ENCODE peak calls at places on chromosome 9, in seven cellular contexts. A is neural progenitor cell; T is HepG2; K is right atrium auricular region; N is CD4-positive, CD25-positive, alpha-beta regulatory T cell; E is fibroblast of lung; O is MM.1S. V is an unnamed sample. For H3K27me3, the result is how much of the 10 kb centered on the place peaks cover.

GRCh38 chr9:131732636-131733340 is 7.1 kb downstream of the RAPGEF1 start:
- DNase-seq in N (peak), E (no peak), T (no peak), A (no peak), O (no peak), K (no peak), V (peak)

GRCh38 chr9:2849943-2850342 is 6.0 kb upstream of the PUM3 start:
- DNase-seq in O (no peak), K (no peak), E (no peak), A (no peak), N (peak), T (no peak), V (no peak)

GRCh38 chr9:23630488-23630887 is 195.6 kb downstream of the ELAVL2 start:
- DNase-seq in N (no peak), O (no peak), T (no peak), A (no peak), K (no peak), E (no peak), V (no peak)

GRCh38 chr9:96121162-96121561 is 180.8 kb downstream of the HSD17B3 start:
- DNase-seq in T (no peak), A (no peak), O (no peak), N (no peak), K (no peak), E (peak), V (no peak)

GRCh38 chr9:35499701-35500030 is 9.8 kb downstream of the RUSC2 start:
- DNase-seq in T (no peak), E (no peak), K (no peak), O (no peak), N (no peak), A (no peak), V (no peak)

GRCh38 chr9:96500696-96501660 is 51.0 kb downstream of the HABP4 start:
- DNase-seq in E (peak), K (no peak), O (no peak), T (no peak), N (no peak), A (peak), V (no peak)

GRCh38 chr9:124562328-124562727 is 55.1 kb upstream of the NR5A1 start:
- DNase-seq in T (peak), N (no peak), E (no peak), A (no peak), O (no peak), K (no peak), V (no peak)

GRCh38 chr9:108040783-108041182 is 551.2 kb upstream of the KLF4 start:
- DNase-seq in O (no peak), T (no peak), K (no peak), N (no peak), A (no peak), E (peak), V (no peak)

GRCh38 chr9:117046666-117047327 is 359.7 kb downstream of the TRIM32 start:
- DNase-seq in A (no peak), O (no peak), T (no peak), E (no peak), N (no peak), K (no peak), V (no peak)

GRCh38 chr9:99037768-99038167 is 67.1 kb upstream of the TGFBR1 start:
- DNase-seq in A (no peak), K (no peak), N (no peak), T (no peak), E (peak), O (no peak), V (no peak)

GRCh38 chr9:121962421-121962820 is 130.7 kb downstream of the TTLL11 start:
- DNase-seq in K (no peak), O (no peak), A (no peak), E (no peak), N (no peak), T (no peak), V (no peak)

GRCh38 chr9:129685220-129685932 is 19.9 kb downstream of the PRRX2 start:
- DNase-seq in O (no peak), E (peak), N (no peak), K (no peak), A (no peak), T (no peak), V (no peak)

GRCh38 chr9:33677961-33678360 is 117.4 kb upstream of the PRSS3 start:
- DNase-seq in K (no peak), N (no peak), O (no peak), E (no peak), T (no peak), A (no peak), V (no peak)

GRCh38 chr9:127277770-127278169 is 13.2 kb downstream of the GARNL3 start:
- DNase-seq in E (no peak), O (no peak), A (no peak), N (no peak), K (no peak), T (no peak), V (no peak)
- H3K27ac ChIP-seq in E (no peak), O (no peak), A (no peak), N (no peak), K (no peak), T (no peak), V (no peak)

GRCh38 chr9:114994716-114995115 is 64.3 kb upstream of the TNFSF8 start:
- DNase-seq in K (no peak), E (no peak), A (no peak), T (no peak), N (no peak), O (no peak), V (no peak)
- H3K27me3 ChIP-seq in K (under half), E (under half), A (under half), T (under half), N (under half), O (under half), V (under half)

GRCh38 chr9:32426278-32426939 is 42.0 kb downstream of the ACO1 start:
- DNase-seq in K (no peak), E (peak), A (no peak), N (no peak), O (no peak), T (peak), V (no peak)

GRCh38 chr9:32424616-32425015 is 40.2 kb downstream of the ACO1 start:
- DNase-seq in A (no peak), T (no peak), E (peak), O (no peak), K (no peak), N (no peak), V (no peak)

GRCh38 chr9:32423371-32423770 is 38.9 kb downstream of the ACO1 start:
- DNase-seq in E (peak), A (no peak), N (no peak), O (no peak), T (no peak), K (no peak), V (no peak)

GRCh38 chr9:32419921-32420320 is 35.5 kb downstream of the ACO1 start:
- DNase-seq in O (no peak), K (no peak), N (no peak), E (no peak), T (no peak), A (no peak), V (no peak)

DNA sequence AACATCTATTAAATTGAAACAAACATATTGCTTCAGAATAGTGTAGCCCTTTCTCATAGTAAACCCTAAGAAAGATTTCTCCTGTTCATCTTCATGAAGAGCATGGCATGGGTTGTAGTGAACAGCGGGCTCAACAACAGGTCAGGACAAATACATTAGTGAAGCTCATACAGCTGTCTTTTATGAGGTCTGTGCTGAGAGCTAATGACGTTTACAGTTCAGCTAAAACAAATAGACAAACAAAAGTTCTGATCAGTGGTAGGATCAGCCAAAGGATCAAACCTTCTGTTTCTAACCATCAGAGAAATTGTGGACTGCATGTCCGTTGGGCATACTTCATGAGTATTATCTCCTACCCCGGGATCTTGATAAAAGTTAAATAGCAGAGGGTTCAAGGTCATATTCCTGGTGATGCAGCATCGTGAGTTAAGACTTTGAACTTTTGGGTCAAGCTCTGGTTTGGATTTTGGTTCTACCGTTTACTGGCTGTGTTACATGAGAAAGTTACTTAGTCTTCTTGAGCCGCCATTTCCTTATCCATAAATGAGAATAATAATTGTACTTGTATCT is 37.9 kb downstream of the ACO1 start:
- DNase-seq in T (no peak), E (no peak), N (no peak), A (no peak), O (no peak), K (no peak), V (no peak)
- H3K27ac ChIP-seq in T (no peak), E (no peak), N (no peak), A (no peak), O (no peak), K (no peak), V (no peak)

GRCh38 chr9:97860451-97861147 is 7.6 kb downstream of the FOXE1 start:
- DNase-seq in T (no peak), O (no peak), E (no peak), K (no peak), A (no peak), N (no peak), V (no peak)

GRCh38 chr9:97858393-97858713 is 5.3 kb downstream of the FOXE1 start:
- DNase-seq in N (no peak), T (no peak), K (no peak), O (no peak), A (no peak), E (no peak), V (no peak)

GRCh38 chr9:97858826-97859225 is 5.8 kb downstream of the FOXE1 start:
- DNase-seq in A (no peak), N (no peak), T (no peak), O (no peak), E (no peak), K (no peak), V (no peak)

GRCh38 chr9:97857603-97858392 is 4.8 kb downstream of the FOXE1 start:
- DNase-seq in N (no peak), K (no peak), T (no peak), E (no peak), A (peak), O (no peak), V (no peak)

GRCh38 chr9:97859346-97859745 is 6.3 kb downstream of the FOXE1 start:
- DNase-seq in E (no peak), N (no peak), T (no peak), O (no peak), A (no peak), K (no peak), V (no peak)
- H3K27me3 ChIP-seq in E (half or more), N (under half), T (under half), O (under half), A (half or more), K (under half), V (half or more)